ENCODE peak calls at places on chromosomes 3 and 15, in nine cellular contexts. One of them, this sample, is unnamed.

GRCh38 chr15:27671794-27672438 is 427.2 kb downstream of the OCA2 start:
- DNase-seq in fibroblast of lung: no peak
- DNase-seq in sigmoid colon: no peak
- DNase-seq in right atrium auricular region: no peak
- DNase-seq in Panc1: no peak
- DNase-seq in A549: no peak
- DNase-seq in GM23338: no peak
- DNase-seq in pancreas: no peak
- DNase-seq in thoracic aorta: no peak
- DNase-seq in this sample: peak; percentile 48

GRCh38 chr15:50225897-50226296 is 39.6 kb downstream of the HDC start:
- DNase-seq in fibroblast of lung: no peak
- DNase-seq in sigmoid colon: no peak
- DNase-seq in right atrium auricular region: no peak
- DNase-seq in Panc1: no peak
- DNase-seq in A549: no peak
- DNase-seq in GM23338: no peak
- DNase-seq in pancreas: no peak
- DNase-seq in thoracic aorta: no peak
- DNase-seq in this sample: no peak

GRCh38 chr15:47885921-47886320 is 168.6 kb downstream of the SEMA6D start:
- DNase-seq in fibroblast of lung: peak; percentile 79
- DNase-seq in sigmoid colon: no peak
- DNase-seq in right atrium auricular region: no peak
- DNase-seq in Panc1: no peak
- DNase-seq in A549: no peak
- DNase-seq in GM23338: peak; percentile 27
- DNase-seq in pancreas: no peak
- DNase-seq in thoracic aorta: no peak
- DNase-seq in this sample: no peak

GRCh38 chr3:5136619-5137429 is 14.7 kb downstream of the ARL8B start:
- DNase-seq in fibroblast of lung: peak; percentile 46
- DNase-seq in sigmoid colon: no peak
- DNase-seq in right atrium auricular region: no peak
- DNase-seq in Panc1: no peak
- DNase-seq in A549: peak; percentile 48
- DNase-seq in GM23338: peak; percentile 64
- DNase-seq in pancreas: no peak
- DNase-seq in thoracic aorta: no peak
- DNase-seq in this sample: no peak

GRCh38 chr3:127698264-127699097 is 25.7 kb downstream of the ABTB1 start:
- DNase-seq in fibroblast of lung: no peak
- DNase-seq in sigmoid colon: no peak
- DNase-seq in right atrium auricular region: no peak
- DNase-seq in Panc1: no peak
- DNase-seq in A549: no peak
- DNase-seq in GM23338: no peak
- DNase-seq in pancreas: peak; percentile 35
- DNase-seq in thoracic aorta: no peak
- DNase-seq in this sample: peak; percentile 36

GRCh38 chr3:189756651-189757078 is 125.5 kb downstream of the TP63 start:
- DNase-seq in fibroblast of lung: no peak
- DNase-seq in sigmoid colon: no peak
- DNase-seq in right atrium auricular region: no peak
- DNase-seq in Panc1: peak; percentile 17
- DNase-seq in A549: peak; percentile 38
- DNase-seq in GM23338: no peak
- DNase-seq in pancreas: no peak
- DNase-seq in thoracic aorta: no peak
- DNase-seq in this sample: no peak

GRCh38 chr3:284316-284715 is 87.8 kb downstream of the CHL1 start:
- DNase-seq in fibroblast of lung: no peak
- DNase-seq in sigmoid colon: no peak
- DNase-seq in right atrium auricular region: no peak
- DNase-seq in Panc1: no peak
- DNase-seq in A549: no peak
- DNase-seq in GM23338: no peak
- DNase-seq in pancreas: no peak
- DNase-seq in thoracic aorta: no peak
- DNase-seq in this sample: no peak

GRCh38 chr15:97759363-97759762 is 201.1 kb upstream of the ARRDC4 start:
- DNase-seq in fibroblast of lung: peak; percentile 94
- DNase-seq in sigmoid colon: no peak
- DNase-seq in right atrium auricular region: no peak
- DNase-seq in Panc1: no peak
- DNase-seq in A549: no peak
- DNase-seq in GM23338: no peak
- DNase-seq in pancreas: no peak
- DNase-seq in thoracic aorta: no peak
- DNase-seq in this sample: no peak

GRCh38 chr3:60756231-60756630 is 495.0 kb downstream of the FHIT start:
- DNase-seq in fibroblast of lung: no peak
- DNase-seq in sigmoid colon: no peak
- DNase-seq in right atrium auricular region: no peak
- DNase-seq in Panc1: no peak
- DNase-seq in A549: no peak
- DNase-seq in GM23338: no peak
- DNase-seq in pancreas: no peak
- DNase-seq in thoracic aorta: no peak
- DNase-seq in this sample: no peak

GRCh38 chr3:184560992-184561328 is 625 bp upstream of the EPHB3 start:
- DNase-seq in fibroblast of lung: no peak
- DNase-seq in sigmoid colon: no peak
- DNase-seq in right atrium auricular region: no peak
- DNase-seq in Panc1: no peak
- DNase-seq in A549: no peak
- DNase-seq in GM23338: no peak
- DNase-seq in pancreas: no peak
- DNase-seq in thoracic aorta: no peak
- DNase-seq in this sample: no peak

GRCh38 chr3:184562875-184563568 is 1.4 kb downstream of the EPHB3 start:
- DNase-seq in fibroblast of lung: no peak
- DNase-seq in sigmoid colon: no peak
- DNase-seq in right atrium auricular region: no peak
- DNase-seq in Panc1: no peak
- DNase-seq in A549: no peak
- DNase-seq in GM23338: no peak
- DNase-seq in pancreas: no peak
- DNase-seq in thoracic aorta: no peak
- DNase-seq in this sample: no peak

GRCh38 chr3:184561329-184562145 is at the start of gene EPHB3:
- DNase-seq in fibroblast of lung: peak; percentile 99
- DNase-seq in sigmoid colon: peak; percentile 100
- DNase-seq in right atrium auricular region: peak; percentile 99
- DNase-seq in Panc1: peak; percentile 82
- DNase-seq in A549: peak; percentile 96
- DNase-seq in GM23338: peak; percentile 100
- DNase-seq in pancreas: peak; percentile 100
- DNase-seq in thoracic aorta: peak; percentile 99
- DNase-seq in this sample: peak; percentile 99

GRCh38 chr3:184563569-184563925 is 2.0 kb downstream of the EPHB3 start:
- DNase-seq in fibroblast of lung: no peak
- DNase-seq in sigmoid colon: no peak
- DNase-seq in right atrium auricular region: no peak
- DNase-seq in Panc1: no peak
- DNase-seq in A549: no peak
- DNase-seq in GM23338: no peak
- DNase-seq in pancreas: no peak
- DNase-seq in thoracic aorta: no peak
- DNase-seq in this sample: no peak

DNA sequence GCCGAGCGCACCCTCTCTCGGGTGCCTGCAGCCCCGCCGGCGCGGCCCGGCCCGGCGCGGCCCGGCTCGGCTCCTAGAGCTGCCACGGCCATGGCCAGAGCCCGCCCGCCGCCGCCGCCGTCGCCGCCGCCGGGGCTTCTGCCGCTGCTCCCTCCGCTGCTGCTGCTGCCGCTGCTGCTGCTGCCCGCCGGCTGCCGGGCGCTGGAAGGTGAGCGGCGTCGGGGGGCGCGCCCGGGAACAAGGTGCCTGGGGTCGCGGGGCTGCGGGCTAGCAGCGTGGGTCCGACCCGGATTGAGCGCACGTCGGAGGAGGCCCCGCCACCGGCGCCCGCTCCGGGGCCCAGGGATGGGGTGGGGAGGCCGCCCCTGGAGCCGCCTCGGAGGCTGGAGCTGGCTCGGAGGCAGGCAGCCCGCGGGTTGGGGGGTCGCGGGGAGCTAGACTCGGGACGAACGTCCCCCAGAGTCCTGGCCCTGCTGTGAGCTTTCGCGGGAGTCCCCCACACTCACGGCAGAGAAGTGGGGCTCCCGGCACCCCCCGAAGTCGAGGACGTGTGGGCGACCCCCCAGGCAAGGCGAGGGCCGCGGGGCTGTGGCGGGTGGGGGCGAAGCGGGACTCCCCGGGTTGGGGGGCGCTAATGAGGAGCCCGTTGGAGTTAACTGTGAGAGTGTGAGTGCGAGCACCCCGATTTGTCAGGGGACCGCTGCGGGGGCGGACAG is 719 bp downstream of the EPHB3 start:
- DNase-seq in fibroblast of lung: no peak
- DNase-seq in sigmoid colon: no peak
- DNase-seq in right atrium auricular region: no peak
- DNase-seq in Panc1: no peak
- DNase-seq in A549: no peak
- DNase-seq in GM23338: no peak
- DNase-seq in pancreas: peak; percentile 85
- DNase-seq in thoracic aorta: no peak
- DNase-seq in this sample: no peak
- H3K27ac ChIP-seq in fibroblast of lung: no peak overlapping the region
- H3K27ac ChIP-seq in sigmoid colon: peak overlapping the region; percentile 89
- H3K27ac ChIP-seq in right atrium auricular region: peak overlapping the region; percentile 29
- H3K27ac ChIP-seq in Panc1: no peak overlapping the region
- H3K27ac ChIP-seq in A549: peak overlapping the region; percentile 43
- H3K27ac ChIP-seq in GM23338: no peak overlapping the region
- H3K27ac ChIP-seq in pancreas: peak overlapping the region; percentile 41
- H3K27ac ChIP-seq in thoracic aorta: peak overlapping the region; percentile 31
- H3K27ac ChIP-seq in this sample: peak overlapping the region; percentile 71

GRCh38 chr3:13880811-13881156 is 913 bp upstream of the WNT7A start:
- DNase-seq in fibroblast of lung: no peak
- DNase-seq in sigmoid colon: peak; percentile 46
- DNase-seq in right atrium auricular region: no peak
- DNase-seq in Panc1: no peak
- DNase-seq in A549: no peak
- DNase-seq in GM23338: peak; percentile 67
- DNase-seq in pancreas: peak; percentile 76
- DNase-seq in thoracic aorta: no peak
- DNase-seq in this sample: no peak
- H3K4me3 ChIP-seq in fibroblast of lung: no peak overlapping the region
- H3K4me3 ChIP-seq in sigmoid colon: no peak overlapping the region
- H3K4me3 ChIP-seq in right atrium auricular region: no peak overlapping the region
- H3K4me3 ChIP-seq in Panc1: no peak overlapping the region
- H3K4me3 ChIP-seq in A549: peak overlapping the region; percentile 53
- H3K4me3 ChIP-seq in GM23338: peak overlapping the region; percentile 73
- H3K4me3 ChIP-seq in pancreas: no peak overlapping the region
- H3K4me3 ChIP-seq in thoracic aorta: peak overlapping the region; percentile 63
- H3K4me3 ChIP-seq in this sample: peak overlapping the region; percentile 52

DNA sequence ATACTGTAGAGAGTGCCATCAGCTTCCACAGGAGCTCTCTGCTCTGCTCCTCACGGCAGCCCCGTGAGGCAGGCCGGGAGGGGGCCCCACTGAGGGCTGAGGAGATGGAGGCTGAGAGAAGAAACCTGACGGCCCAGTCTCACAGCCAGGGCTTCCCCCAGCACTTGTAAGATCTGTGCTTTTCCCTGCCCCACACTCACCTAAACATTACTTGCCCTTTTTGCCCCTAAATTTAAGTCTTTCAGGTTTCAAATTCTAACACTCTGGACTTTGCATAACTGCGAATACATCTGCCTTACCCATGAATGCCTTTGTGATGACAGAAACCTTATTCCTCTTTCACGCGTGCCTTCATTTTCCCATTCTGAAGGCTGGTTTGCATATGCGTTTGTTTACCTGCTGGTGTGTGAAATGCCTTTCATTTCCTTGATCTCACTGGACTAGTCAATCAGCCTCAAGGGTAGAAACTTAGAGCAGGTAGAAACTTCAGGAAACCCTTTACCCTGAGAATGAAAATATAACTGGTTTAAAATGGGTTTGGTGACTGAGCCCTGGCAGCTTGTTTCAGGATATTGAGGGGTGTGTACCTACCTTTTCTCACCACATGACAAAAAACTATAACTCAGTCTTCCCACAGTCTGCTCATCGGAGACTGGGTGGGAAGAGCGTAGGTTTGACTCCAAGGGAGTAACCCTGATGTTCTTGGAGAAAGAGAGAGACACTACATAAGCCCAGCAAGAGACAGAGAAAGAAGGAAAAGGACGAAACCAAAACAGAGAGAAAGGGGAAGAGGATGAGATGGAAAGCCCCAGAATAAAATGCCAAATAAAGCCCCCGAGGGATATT is 20.1 kb downstream of the SLC12A8 start:
- DNase-seq in fibroblast of lung: no peak
- DNase-seq in sigmoid colon: no peak
- DNase-seq in right atrium auricular region: no peak
- DNase-seq in Panc1: no peak
- DNase-seq in A549: no peak
- DNase-seq in GM23338: peak; percentile 68
- DNase-seq in pancreas: no peak
- DNase-seq in thoracic aorta: no peak
- DNase-seq in this sample: no peak
- TF ChIP-seq CTCF in fibroblast of lung: no peak
- TF ChIP-seq CTCF in sigmoid colon: no peak
- TF ChIP-seq CTCF in right atrium auricular region: no peak
- TF ChIP-seq CTCF in Panc1: no peak
- TF ChIP-seq CTCF in A549: no peak
- TF ChIP-seq CTCF in GM23338: peak; percentile 44
- TF ChIP-seq CTCF in pancreas: no peak
- TF ChIP-seq CTCF in thoracic aorta: no peak
- TF ChIP-seq CTCF in this sample: no peak

GRCh38 chr15:80585544-80586018 is 109.5 kb upstream of the ABHD17C start:
- DNase-seq in fibroblast of lung: no peak
- DNase-seq in sigmoid colon: no peak
- DNase-seq in right atrium auricular region: no peak
- DNase-seq in Panc1: no peak
- DNase-seq in A549: no peak
- DNase-seq in GM23338: peak; percentile 29
- DNase-seq in pancreas: no peak
- DNase-seq in thoracic aorta: no peak
- DNase-seq in this sample: no peak

GRCh38 chr15:80588801-80589200 is 106.3 kb upstream of the ABHD17C start:
- DNase-seq in fibroblast of lung: peak; percentile 86
- DNase-seq in sigmoid colon: no peak
- DNase-seq in right atrium auricular region: no peak
- DNase-seq in Panc1: peak; percentile 38
- DNase-seq in A549: peak; percentile 90
- DNase-seq in GM23338: no peak
- DNase-seq in pancreas: no peak
- DNase-seq in thoracic aorta: no peak
- DNase-seq in this sample: no peak

GRCh38 chr15:80586141-80586540 is 109.0 kb upstream of the ABHD17C start:
- DNase-seq in fibroblast of lung: no peak
- DNase-seq in sigmoid colon: no peak
- DNase-seq in right atrium auricular region: no peak
- DNase-seq in Panc1: no peak
- DNase-seq in A549: no peak
- DNase-seq in GM23338: no peak
- DNase-seq in pancreas: no peak
- DNase-seq in thoracic aorta: no peak
- DNase-seq in this sample: no peak

GRCh38 chr15:80587007-80587406 is 108.1 kb upstream of the ABHD17C start:
- DNase-seq in fibroblast of lung: no peak
- DNase-seq in sigmoid colon: peak; percentile 3
- DNase-seq in right atrium auricular region: no peak
- DNase-seq in Panc1: no peak
- DNase-seq in A549: no peak
- DNase-seq in GM23338: peak; percentile 71
- DNase-seq in pancreas: no peak
- DNase-seq in thoracic aorta: no peak
- DNase-seq in this sample: no peak

GRCh38 chr15:80587816-80588456 is 107.2 kb upstream of the ABHD17C start:
- DNase-seq in fibroblast of lung: peak; percentile 48
- DNase-seq in sigmoid colon: peak; percentile 8
- DNase-seq in right atrium auricular region: no peak
- DNase-seq in Panc1: no peak
- DNase-seq in A549: no peak
- DNase-seq in GM23338: no peak
- DNase-seq in pancreas: no peak
- DNase-seq in thoracic aorta: no peak
- DNase-seq in this sample: peak; percentile 33
- H3K27ac ChIP-seq in fibroblast of lung: peak overlapping the region; percentile 77
- H3K27ac ChIP-seq in sigmoid colon: no peak overlapping the region
- H3K27ac ChIP-seq in right atrium auricular region: no peak overlapping the region
- H3K27ac ChIP-seq in Panc1: no peak overlapping the region
- H3K27ac ChIP-seq in A549: peak overlapping the region; percentile 72
- H3K27ac ChIP-seq in GM23338: no peak overlapping the region
- H3K27ac ChIP-seq in pancreas: no peak overlapping the region
- H3K27ac ChIP-seq in thoracic aorta: no peak overlapping the region
- H3K27ac ChIP-seq in this sample: no peak overlapping the region

This sample was measured in dorsolateral prefrontal cortex.